ENCODE peak calls at places on chromosomes 1 and 21, in eight cellular contexts. Q is HCT116, Z is spleen, T is pancreas, N is amniotic epithelial cell, J is NCI-H2029 treated with DMSO at 0.1 percent for 48 hours, E is uterus, U is KG1. P is an unnamed sample.

GRCh38 chr21:35791541-35792335 is 268.6 kb downstream of the SETD4 start:
- DNase-seq in T (no peak), U (no peak), N (no peak), E (no peak), Z (no peak), Q (no peak), J (no peak), P (no peak)

GRCh38 chr1:155003766-155004351 is 1.3 kb downstream of the ZBTB7B start:
- DNase-seq in T (peak), Q (no peak), Z (peak), E (peak), J (no peak), U (no peak), N (peak), P (no peak)

GRCh38 chr1:222048030-222048632 is 306.2 kb upstream of the DUSP10 start:
- DNase-seq in N (peak), Z (no peak), E (no peak), Q (no peak), J (no peak), U (peak), T (no peak), P (no peak)

GRCh38 chr21:14879458-14879857 is 185.3 kb downstream of the NRIP1 start:
- DNase-seq in T (no peak), Z (no peak), Q (no peak), U (no peak), J (no peak), N (no peak), E (no peak), P (no peak)

GRCh38 chr1:234845097-234845660 is 235.2 kb upstream of the IRF2BP2 start:
- DNase-seq in Q (no peak), E (no peak), J (no peak), U (no peak), N (no peak), Z (no peak), T (no peak), P (no peak)

GRCh38 chr1:170445096-170445495 is 86.9 kb upstream of the GORAB start:
- DNase-seq in Z (no peak), Q (no peak), U (no peak), J (no peak), E (no peak), N (peak), T (no peak), P (no peak)

GRCh38 chr21:34924767-34925425 is 124.2 kb downstream of the RUNX1 start:
- DNase-seq in J (no peak), Z (no peak), Q (no peak), T (no peak), N (no peak), E (no peak), U (no peak), P (no peak)

GRCh38 chr1:58162952-58163550 is 383.5 kb downstream of the OMA1 start:
- DNase-seq in N (peak), E (peak), Z (no peak), U (peak), Q (peak), T (no peak), J (peak), P (no peak)

GRCh38 chr1:28199328-28200233 is 23.1 kb upstream of the PTAFR start:
- DNase-seq in J (no peak), Q (no peak), T (no peak), N (no peak), E (no peak), U (no peak), Z (no peak), P (no peak)

GRCh38 chr1:157270705-157271274 is 132.6 kb upstream of the ETV3 start:
- DNase-seq in Z (no peak), J (no peak), E (no peak), U (no peak), Q (no peak), N (no peak), T (peak), P (no peak)

GRCh38 chr21:25963186-25963585 is 207.4 kb downstream of the APP start:
- DNase-seq in Q (peak), U (no peak), J (no peak), E (no peak), Z (no peak), T (no peak), N (peak), P (no peak)

GRCh38 chr1:41102208-41102607 is 80.7 kb upstream of the SLFNL1 start:
- DNase-seq in U (no peak), Q (no peak), E (peak), Z (peak), J (peak), N (peak), T (peak), P (no peak)

GRCh38 chr1:228514421-228514820 is 27.2 kb downstream of the RNF187 start:
- DNase-seq in Z (no peak), N (peak), E (no peak), Q (no peak), T (peak), J (no peak), U (no peak), P (no peak)

GRCh38 chr1:94803517-94804441 is 16.4 kb upstream of the SLC44A3 start:
- DNase-seq in Z (no peak), J (peak), E (peak), T (no peak), U (no peak), Q (no peak), N (no peak), P (no peak)

GRCh38 chr1:24336099-24336498 is 16.9 kb downstream of the GRHL3 start:
- DNase-seq in T (no peak), N (no peak), Z (no peak), E (no peak), U (no peak), J (no peak), Q (no peak), P (no peak)

GRCh38 chr1:120179420-120180348 is 3.4 kb upstream of the SEC22B start:
- DNase-seq in Z (no peak), J (no peak), T (peak), Q (no peak), E (peak), N (peak), U (no peak), P (no peak)

GRCh38 chr1:202023033-202023433 is 12.6 kb downstream of the ELF3 start:
- DNase-seq in E (no peak), N (no peak), J (peak), U (no peak), Z (no peak), T (peak), Q (peak), P (no peak)

GRCh38 chr1:242435200-242435599 is 89.3 kb downstream of the PLD5 start:
- DNase-seq in E (no peak), Q (no peak), U (no peak), J (no peak), N (no peak), Z (no peak), T (no peak), P (no peak)

GRCh38 chr1:19676438-19676922 is 11.8 kb downstream of the HTR6 start:
- DNase-seq in Q (no peak), J (no peak), N (peak), U (no peak), E (no peak), Z (no peak), T (no peak), P (no peak)

GRCh38 chr21:38303300-38303699 is 46.5 kb downstream of the KCNJ15 start:
- DNase-seq in T (no peak), U (no peak), Q (no peak), E (peak), Z (no peak), J (no peak), N (peak), P (no peak)

P was measured in CMK.